ENCODE peak calls at places on chromosome 14, in four cellular contexts. E is Peyer's patch, A is tibial artery, Q is PC-9. Z is an unnamed sample.
A peak's percentile ranks its signal among the peaks of the same experiment; 100 is the strongest.

GRCh38 chr14:93945070-93945399 is 17.9 kb downstream of the FAM181A start:
- DNase-seq in Q (no peak), E (no peak), A (no peak), Z (no peak)

GRCh38 chr14:50635136-50635535 is 33.0 kb downstream of the SAV1 start:
- DNase-seq in E (no peak), Q (no peak), A (no peak), Z (no peak)

GRCh38 chr14:98130691-98131090 is 1141.3 kb downstream of the BCL11B start:
- DNase-seq in Q (no peak), E (no peak), A (no peak), Z (no peak)

GRCh38 chr14:22865424-22866215 is 5.9 kb upstream of the LRP10 start:
- DNase-seq in Q (no peak), A (no peak), E (no peak), Z (no peak)

GRCh38 chr14:36020120-36021029 is 156.1 kb downstream of the PTCSC3 start:
- DNase-seq in Q (no peak), E (no peak), A (no peak), Z (no peak)

GRCh38 chr14:74507085-74507484 is 13.5 kb downstream of the ISCA2 start:
- DNase-seq in Q (no peak), E (no peak), A (peak; percentile 8), Z (peak; percentile 15)

GRCh38 chr14:53842938-53843337 is 113.7 kb downstream of the BMP4 start:
- DNase-seq in E (no peak), Q (peak; percentile 90), A (no peak), Z (no peak)

GRCh38 chr14:76699901-76700590 is 61.2 kb upstream of the VASH1 start:
- DNase-seq in A (peak; percentile 64), Q (no peak), E (no peak), Z (no peak)

GRCh38 chr14:41606249-41607118 is at the start of gene LRFN5:
- DNase-seq in A (no peak), E (no peak), Q (no peak), Z (peak; percentile 37)

GRCh38 chr14:58607571-58608317 is 30.0 kb upstream of the DACT1 start:
- DNase-seq in Q (peak; percentile 54), E (no peak), A (no peak), Z (no peak)

GRCh38 chr14:91647817-91648216 is 84.1 kb downstream of the CATSPERB start:
- DNase-seq in Q (no peak), E (no peak), A (no peak), Z (no peak)

GRCh38 chr14:59190372-59190771 is 1.9 kb downstream of the DAAM1 start:
- DNase-seq in E (peak; percentile 22), Q (no peak), A (no peak), Z (no peak)

GRCh38 chr14:100221419-100222218 is 17.3 kb upstream of the YY1 start:
- DNase-seq in Q (no peak), A (peak; percentile 54), E (peak; percentile 77), Z (peak; percentile 43)

GRCh38 chr14:30077946-30078345 is 150.3 kb upstream of the PRKD1 start:
- DNase-seq in A (no peak), E (no peak), Q (no peak), Z (no peak)

GRCh38 chr14:79037593-79037992 is 867.4 kb downstream of the NRXN3 start:
- DNase-seq in A (no peak), Q (no peak), E (no peak), Z (no peak)

GRCh38 chr14:76844223-76844622 is 18.0 kb downstream of the LRRC74A start:
- DNase-seq in A (peak; percentile 62), Q (no peak), E (peak; percentile 18), Z (peak; percentile 46)

GRCh38 chr14:59207506-59207933 is 19.1 kb downstream of the DAAM1 start:
- DNase-seq in E (no peak), Q (no peak), A (no peak), Z (no peak)

GRCh38 chr14:52241102-52241793 is 26.2 kb upstream of the PTGDR start:
- DNase-seq in E (no peak), A (no peak), Q (no peak), Z (no peak)

GRCh38 chr14:96962337-96962736 is 165.2 kb downstream of the VRK1 start:
- DNase-seq in E (peak; percentile 54), Q (no peak), A (no peak), Z (no peak)

GRCh38 chr14:38248629-38249028 is 7.3 kb downstream of the CLEC14A start:
- DNase-seq in A (no peak), Q (no peak), E (no peak), Z (no peak)

GRCh38 chr14:90302529-90303303 is 29.0 kb downstream of the NRDE2 start:
- DNase-seq in E (no peak), A (no peak), Q (no peak), Z (no peak)

GRCh38 chr14:36173161-36173560 is 3.4 kb downstream of the PTCSC3 start:
- DNase-seq in Q (no peak), E (no peak), A (no peak), Z (no peak)

GRCh38 chr14:64953310-64953654 is 10.7 kb upstream of the GPX2 start:
- DNase-seq in A (no peak), Q (no peak), E (no peak), Z (no peak)

GRCh38 chr14:64952598-64953309 is 10.2 kb upstream of the GPX2 start:
- DNase-seq in E (no peak), Q (no peak), A (no peak), Z (no peak)

GRCh38 chr14:64955297-64955696 is 12.8 kb upstream of the GPX2 start:
- DNase-seq in E (no peak), A (no peak), Q (no peak), Z (no peak)

GRCh38 chr14:64954491-64955240 is 12.1 kb upstream of the GPX2 start:
- DNase-seq in A (no peak), Q (no peak), E (no peak), Z (no peak)

DNA sequence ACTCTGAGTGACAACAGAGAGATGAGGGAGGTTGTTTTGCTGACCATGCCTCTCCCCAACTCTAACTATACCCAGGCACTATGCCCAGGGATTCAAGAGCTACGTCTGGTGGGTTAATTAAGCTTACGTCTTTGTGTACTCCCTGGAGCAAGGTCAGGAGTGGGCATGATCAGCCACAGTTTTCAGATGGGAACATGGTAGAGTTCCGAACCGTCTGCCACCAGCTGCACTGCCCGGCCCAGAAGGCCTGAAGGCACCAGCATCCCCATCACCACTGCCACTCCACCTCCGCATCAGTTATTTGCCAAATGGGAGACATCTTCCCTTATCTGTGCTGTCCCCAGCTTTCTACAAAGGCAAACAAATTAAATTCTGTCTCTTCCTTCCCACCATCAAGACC is 11.1 kb upstream of the GPX2 start:
- DNase-seq in Q (no peak), A (no peak), E (no peak), Z (no peak)
- H3K9me3 ChIP-seq in Q (no peaks in the 10 kb centered on the region), A (no peaks in the 10 kb centered on the region), E (no peaks in the 10 kb centered on the region), Z (no peaks in the 10 kb centered on the region)

GRCh38 chr14:83960832-83961512 is 1569.0 kb upstream of the FLRT2 start:
- DNase-seq in A (no peak), E (no peak), Q (no peak), Z (no peak)
- H3K9me3 ChIP-seq in A (no peaks in the 10 kb centered on the region), E (no peaks in the 10 kb centered on the region), Q (no peaks in the 10 kb centered on the region), Z (no peaks in the 10 kb centered on the region)

GRCh38 chr14:70442750-70443149 is 9.2 kb upstream of the ADAM21 start:
- DNase-seq in E (no peak), A (no peak), Q (peak; percentile 27), Z (no peak)
- H3K9me3 ChIP-seq in E (peaks cover 12% of the 10 kb centered on the region), A (peaks cover 31% of the 10 kb centered on the region), Q (peaks cover 16% of the 10 kb centered on the region), Z (peaks cover 16% of the 10 kb centered on the region)

GRCh38 chr14:105939810-105940508 is 413.6 kb downstream of the TMEM121 start:
- DNase-seq in A (no peak), Q (no peak), E (no peak), Z (no peak)
- H3K9me3 ChIP-seq in A (peaks cover 22% of the 10 kb centered on the region), Q (no peaks in the 10 kb centered on the region), E (no peaks in the 10 kb centered on the region), Z (no peaks in the 10 kb centered on the region)

GRCh38 chr14:25788252-25788651 is 738.3 kb upstream of the STXBP6 start:
- DNase-seq in A (no peak), Q (no peak), E (no peak), Z (no peak)
- H3K9me3 ChIP-seq in A (no peaks in the 10 kb centered on the region), Q (no peaks in the 10 kb centered on the region), E (peaks cover 3% of the 10 kb centered on the region), Z (no peaks in the 10 kb centered on the region)

DNA sequence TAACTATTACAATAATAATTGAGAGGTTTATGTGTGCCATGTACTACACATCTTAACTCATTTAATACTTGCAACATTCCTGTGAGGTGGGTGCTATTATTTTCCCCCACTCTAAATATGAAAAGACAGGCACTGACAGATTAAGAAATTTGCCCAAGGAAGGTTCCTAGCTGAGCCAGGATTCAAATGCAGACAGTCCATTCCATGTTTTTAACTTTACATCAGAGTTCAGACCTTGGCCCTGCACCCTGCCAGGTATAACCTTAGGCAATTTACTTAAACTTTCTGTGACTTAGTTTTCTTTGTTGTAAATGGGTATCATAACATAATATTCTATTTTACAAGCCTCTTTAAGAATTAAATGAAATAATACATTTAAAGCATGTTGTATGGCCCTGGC is 26.6 kb downstream of the RDH12 start:
- DNase-seq in A (no peak), E (no peak), Q (no peak), Z (no peak)
- H3K9me3 ChIP-seq in A (no peaks in the 10 kb centered on the region), E (no peaks in the 10 kb centered on the region), Q (no peaks in the 10 kb centered on the region), Z (no peaks in the 10 kb centered on the region)

DNA sequence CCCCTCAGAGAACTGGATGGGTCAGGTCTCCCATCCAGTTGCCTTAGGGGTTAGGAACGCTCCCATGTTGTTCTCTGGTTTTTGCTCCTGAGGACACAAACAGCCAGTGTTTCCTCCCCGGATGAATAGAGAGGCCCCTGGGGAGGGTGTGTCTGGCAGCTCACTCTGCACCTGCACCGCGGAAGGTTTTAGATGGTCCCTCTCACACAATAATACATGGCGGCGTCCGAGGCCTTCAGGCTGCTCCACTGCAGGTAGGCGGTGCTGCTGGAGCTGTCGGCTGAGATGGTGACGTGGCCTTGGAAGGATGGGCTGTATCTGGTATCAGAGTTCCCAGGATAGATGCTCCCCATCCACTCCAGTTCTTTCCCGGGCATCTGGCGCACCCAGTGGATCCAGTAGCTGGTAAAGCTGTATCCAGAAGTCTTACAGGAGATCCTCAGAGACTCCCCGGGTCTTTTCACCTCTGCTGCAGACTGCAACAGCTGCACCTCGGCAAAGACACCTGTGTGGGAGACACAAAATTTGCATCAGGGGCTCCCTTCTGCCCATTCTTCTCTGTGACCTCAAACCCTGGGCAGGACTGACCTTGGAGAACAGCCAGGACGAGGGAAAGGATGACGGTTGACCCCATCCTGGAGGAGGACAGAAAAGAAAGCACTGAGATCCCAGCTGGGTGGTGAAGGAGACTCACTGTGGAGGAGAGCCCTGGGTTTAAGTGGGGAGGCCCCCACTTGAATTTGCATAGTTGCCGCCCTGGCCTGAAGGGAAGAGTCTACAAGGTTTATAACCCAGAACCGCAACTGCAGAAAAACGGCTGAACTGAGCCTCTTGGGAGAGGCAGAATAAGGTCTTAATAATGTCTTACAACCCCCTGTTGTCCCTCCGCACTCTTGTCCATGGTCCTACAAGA is 1324.8 kb downstream of the TMEM121 start:
- DNase-seq in E (peak; percentile 80), Q (no peak), A (no peak), Z (no peak)
- H3K9me3 ChIP-seq in E (no peaks in the 10 kb centered on the region), Q (no peaks in the 10 kb centered on the region), A (no peaks in the 10 kb centered on the region), Z (no peaks in the 10 kb centered on the region)

GRCh38 chr14:25620515-25620914 is 570.6 kb upstream of the STXBP6 start:
- DNase-seq in Q (no peak), A (no peak), E (no peak), Z (no peak)
- H3K9me3 ChIP-seq in Q (no peaks in the 10 kb centered on the region), A (no peaks in the 10 kb centered on the region), E (peaks cover 6% of the 10 kb centered on the region), Z (no peaks in the 10 kb centered on the region)

GRCh38 chr14:105540811-105541210 is 14.4 kb downstream of the TMEM121 start:
- DNase-seq in A (no peak), E (no peak), Q (no peak), Z (no peak)
- H3K9me3 ChIP-seq in A (peaks cover 10% of the 10 kb centered on the region), E (no peaks in the 10 kb centered on the region), Q (no peaks in the 10 kb centered on the region), Z (no peaks in the 10 kb centered on the region)

Z was measured in ovary.